ENCODE peak calls at places on chromosomes 12 and 14, in ten cellular contexts. X is Right ventricle myocardium inferior; H is OCI-M1; U is fibroblast of the aortic adventitia; A is CD8-positive, alpha-beta T cell; O is NCI-H1417; K is fibroblast of the conjunctiva; M is cardiac muscle cell; J is activated naive CD4-positive, alpha-beta T cell; T is iPS DF 19.7. F is an unnamed sample.

GRCh38 chr14:68548194-68549056 is 244.4 kb downstream of the ZFP36L1 start:
- DNase-seq in J (no peak), M (peak; percentile 32), O (no peak), H (no peak), T (no peak), A (no peak), U (peak; percentile 99), K (peak; percentile 95), X (peak; percentile 91), F (peak; percentile 82)

GRCh38 chr12:91109148-91109564 is 2.1 kb downstream of the LUM start:
- DNase-seq in M (peak; percentile 73), A (no peak), X (peak; percentile 79), H (peak; percentile 86), O (peak; percentile 69), K (no peak), U (peak; percentile 74), J (peak; percentile 1), T (no peak), F (no peak)

GRCh38 chr12:50981319-50982239 is 29.2 kb downstream of the HIGD1C start:
- DNase-seq in U (no peak), K (no peak), M (no peak), T (no peak), H (no peak), J (no peak), X (no peak), A (no peak), O (peak; percentile 79), F (no peak)

GRCh38 chr14:65940056-65940735 is 527.7 kb downstream of the FUT8 start:
- DNase-seq in O (peak; percentile 30), T (no peak), X (no peak), A (no peak), U (no peak), M (peak; percentile 35), J (no peak), K (no peak), H (peak; percentile 44), F (no peak)

GRCh38 chr12:63915105-63915830 is 70.8 kb downstream of the SRGAP1 start:
- DNase-seq in U (peak; percentile 74), H (no peak), T (no peak), M (no peak), K (peak; percentile 47), O (no peak), X (no peak), A (no peak), J (no peak), F (peak; percentile 60)

GRCh38 chr14:73339846-73340565 is 102.7 kb downstream of the PAPLN start:
- DNase-seq in T (no peak), U (no peak), M (no peak), A (no peak), O (no peak), K (no peak), X (no peak), J (no peak), H (no peak), F (no peak)

GRCh38 chr14:94753067-94753466 is 16.8 kb downstream of the GSC start:
- DNase-seq in J (no peak), H (no peak), X (no peak), T (no peak), U (no peak), A (no peak), K (no peak), M (no peak), O (no peak), F (no peak)

GRCh38 chr12:131605304-131605829 is 105.5 kb upstream of the SFSWAP start:
- DNase-seq in M (no peak), T (no peak), J (no peak), H (no peak), K (no peak), X (no peak), U (no peak), O (no peak), A (no peak), F (no peak)

GRCh38 chr12:34397591-34398365 is 375.5 kb downstream of the ALG10 start:
- DNase-seq in H (no peak), X (peak; percentile 42), J (no peak), A (peak; percentile 6), U (no peak), O (no peak), K (no peak), T (no peak), M (no peak), F (no peak)

GRCh38 chr12:45518516-45519235 is 210.8 kb upstream of the ARID2 start:
- DNase-seq in J (no peak), A (peak; percentile 54), T (no peak), K (no peak), H (peak; percentile 27), U (no peak), O (no peak), X (no peak), M (no peak), F (no peak)

GRCh38 chr12:31929140-31929526 is 30.1 kb upstream of the RESF1 start:
- DNase-seq in K (no peak), A (no peak), X (no peak), M (no peak), T (no peak), O (no peak), H (no peak), U (no peak), J (no peak), F (no peak)

GRCh38 chr12:121129705-121130147 is 3.0 kb upstream of the P2RX7 start:
- DNase-seq in O (no peak), T (no peak), K (no peak), U (no peak), X (no peak), A (no peak), J (no peak), H (no peak), M (no peak), F (no peak)

GRCh38 chr12:100199023-100199346 is 1.6 kb upstream of the ACTR6 start:
- DNase-seq in T (no peak), U (no peak), K (no peak), H (no peak), X (no peak), M (no peak), O (peak; percentile 23), J (no peak), A (no peak), F (no peak)

GRCh38 chr12:117453961-117454360 is 92.5 kb upstream of the NOS1 start:
- DNase-seq in A (no peak), U (no peak), X (no peak), M (no peak), H (no peak), K (no peak), J (no peak), O (no peak), T (no peak), F (no peak)

GRCh38 chr14:69319911-69320310 is 60.0 kb downstream of the GALNT16 start:
- DNase-seq in X (no peak), M (no peak), A (no peak), U (no peak), O (no peak), H (no peak), J (no peak), T (no peak), K (no peak), F (no peak)

GRCh38 chr12:121490401-121491257 is 90.2 kb downstream of the KDM2B start:
- DNase-seq in J (no peak), X (no peak), A (no peak), K (no peak), H (no peak), M (no peak), U (no peak), T (no peak), O (no peak), F (no peak)

GRCh38 chr14:99179946-99180345 is 92.1 kb downstream of the BCL11B start:
- DNase-seq in X (no peak), O (no peak), T (no peak), A (no peak), U (no peak), J (no peak), H (no peak), K (no peak), M (no peak), F (no peak)

GRCh38 chr12:92036771-92037453 is 108.7 kb downstream of the BTG1 start:
- DNase-seq in H (no peak), M (no peak), K (peak; percentile 77), T (no peak), X (no peak), J (no peak), O (no peak), U (peak; percentile 75), A (no peak), F (no peak)

GRCh38 chr14:36271939-36272907 is 48.2 kb downstream of the MBIP start:
- DNase-seq in T (no peak), X (no peak), U (peak; percentile 19), J (no peak), H (peak; percentile 10), K (no peak), M (no peak), O (peak; percentile 44), A (no peak), F (no peak)

GRCh38 chr12:124700810-124701594 is 133.6 kb upstream of the NCOR2 start:
- DNase-seq in K (no peak), H (no peak), U (peak; percentile 87), O (peak; percentile 17), J (no peak), X (peak; percentile 75), T (no peak), M (peak; percentile 35), A (no peak), F (no peak)

GRCh38 chr12:108734200-108734906 is 3.0 kb upstream of the CORO1C start:
- DNase-seq in X (no peak), M (no peak), T (no peak), O (no peak), J (no peak), A (no peak), K (no peak), U (peak; percentile 94), H (peak; percentile 89), F (peak; percentile 95)

GRCh38 chr14:33730163-33730562 is 220.7 kb downstream of the EGLN3 start:
- DNase-seq in H (no peak), X (no peak), M (no peak), O (no peak), U (no peak), T (no peak), K (no peak), J (no peak), A (no peak), F (no peak)

F was measured in Caki2.